ENCODE peak calls at places on chromosomes 4 and X, in nine cellular contexts. M is MM.1S, F is mammary epithelial cell, T is endothelial cell of umbilical vein, H is lower leg skin, K is brain microvascular endothelial cell, S is NB4, X is esophagus squamous epithelium, W is pancreas. U is an unnamed sample.

GRCh38 chr4:185634066-185634652 is 98.9 kb upstream of the PDLIM3 start:
- DNase-seq in H (no peak), W (no peak), S (peak; percentile 42), T (no peak), K (no peak), X (no peak), F (no peak), M (peak; percentile 49), U (no peak)

GRCh38 chrX:40449956-40450701 is 130.6 kb upstream of the ATP6AP2 start:
- DNase-seq in K (no peak), M (no peak), W (no peak), H (no peak), X (no peak), F (no peak), S (no peak), T (no peak), U (no peak)

GRCh38 chr4:88008133-88008621 is 742 bp downstream of the PKD2 start:
- DNase-seq in S (peak; percentile 57), F (peak; percentile 64), W (peak; percentile 20), T (peak; percentile 56), M (peak; percentile 43), K (peak; percentile 18), H (no peak), X (no peak), U (no peak)

GRCh38 chr4:109977854-109978501 is 65.3 kb downstream of the EGF start:
- DNase-seq in W (no peak), X (no peak), F (peak; percentile 40), M (peak; percentile 37), S (peak; percentile 27), H (no peak), K (peak; percentile 64), T (peak; percentile 51), U (no peak)

GRCh38 chr4:184899261-184900134 is 73.7 kb upstream of the ACSL1 start:
- DNase-seq in T (no peak), M (no peak), K (no peak), F (peak; percentile 73), S (no peak), X (no peak), H (peak; percentile 35), W (peak; percentile 14), U (no peak)

GRCh38 chrX:39816871-39817731 is 280.7 kb downstream of the BCOR start:
- DNase-seq in M (no peak), K (peak; percentile 36), F (no peak), W (no peak), T (no peak), H (no peak), S (no peak), X (no peak), U (no peak)

GRCh38 chr4:94332983-94333590 is 9.5 kb downstream of the HPGDS start:
- DNase-seq in W (no peak), F (no peak), M (no peak), S (no peak), T (peak; percentile 28), X (no peak), K (peak; percentile 14), H (no peak), U (no peak)

GRCh38 chr4:26478330-26478729 is 12.0 kb downstream of the CCKAR start:
- DNase-seq in T (no peak), S (no peak), H (no peak), X (no peak), W (peak; percentile 21), M (no peak), K (no peak), F (no peak), U (no peak)

GRCh38 chr4:169620846-169621228 is 459 bp downstream of the CLCN3 start:
- DNase-seq in T (peak; percentile 64), S (no peak), M (peak; percentile 42), X (no peak), W (peak; percentile 18), H (peak; percentile 28), K (peak; percentile 24), F (peak; percentile 48), U (no peak)

GRCh38 chr4:185108185-185108584 is 34.9 kb upstream of the SLC25A4 start:
- DNase-seq in S (no peak), M (no peak), F (no peak), H (no peak), X (no peak), T (no peak), K (no peak), W (no peak), U (no peak)

GRCh38 chr4:4662230-4662629 is 120.4 kb upstream of the STX18 start:
- DNase-seq in X (no peak), M (no peak), W (no peak), S (peak; percentile 82), T (no peak), F (no peak), K (no peak), H (no peak), U (no peak)

GRCh38 chr4:141807501-141807900 is 171.1 kb downstream of the IL15 start:
- DNase-seq in M (no peak), X (no peak), T (no peak), F (peak; percentile 19), W (no peak), K (no peak), S (no peak), H (no peak), U (no peak)

GRCh38 chrX:135556055-135556454 is 35.6 kb downstream of the INTS6L start:
- DNase-seq in T (no peak), F (no peak), K (no peak), H (no peak), S (peak; percentile 42), X (no peak), W (no peak), M (no peak), U (no peak)
- H3K4me3 ChIP-seq in T (no peak overlapping the region), F (no peak overlapping the region), K (no peak overlapping the region), H (no peak overlapping the region), S (no peak overlapping the region), X (no peak overlapping the region), W (no peak overlapping the region), M (no peak overlapping the region), U (no peak overlapping the region)

DNA sequence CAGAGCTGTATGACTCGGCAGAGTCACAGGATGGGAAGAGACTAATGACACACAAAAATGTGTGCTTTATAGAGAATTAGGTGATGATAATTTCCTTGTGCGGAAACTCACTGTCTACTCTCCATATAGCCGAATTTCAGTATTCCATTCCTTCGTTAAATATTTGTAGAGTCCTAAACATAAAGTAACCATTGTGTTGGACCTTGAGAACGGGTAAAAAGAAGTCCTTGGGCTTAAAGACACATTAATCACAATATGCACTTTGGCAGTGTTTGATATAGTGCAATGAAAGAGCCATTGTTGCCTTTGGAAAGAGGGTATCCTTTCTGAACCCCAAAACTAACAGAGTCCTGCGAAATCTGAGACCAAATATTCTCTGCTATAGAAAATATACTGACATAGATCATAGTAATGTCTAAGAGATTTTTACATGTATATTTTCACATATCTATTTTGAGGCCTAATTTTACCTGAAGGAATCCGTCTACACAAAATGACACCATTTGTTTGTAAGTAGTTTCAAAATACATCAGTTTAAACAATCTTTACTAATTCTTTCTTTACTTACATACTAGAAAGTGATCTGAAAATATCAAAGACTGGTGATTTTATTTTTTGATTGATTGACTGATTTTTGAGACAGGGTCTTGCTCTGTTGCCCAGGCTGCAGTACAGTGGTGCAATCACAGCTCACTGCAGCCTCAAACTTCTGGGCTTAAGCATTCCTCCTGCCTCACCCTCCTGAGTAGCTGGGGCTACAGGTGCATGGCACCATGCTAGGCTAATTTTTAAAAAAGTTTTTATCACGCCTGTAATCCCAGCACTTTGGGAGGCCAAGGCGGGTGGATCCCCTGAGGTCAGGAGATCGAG is 296.8 kb downstream of the DCTD start:
- DNase-seq in H (no peak), W (no peak), S (no peak), K (no peak), M (no peak), F (no peak), X (no peak), T (no peak), U (no peak)
- H3K4me3 ChIP-seq in H (no peak overlapping the region), W (no peak overlapping the region), S (no peak overlapping the region), K (no peak overlapping the region), M (no peak overlapping the region), F (no peak overlapping the region), X (no peak overlapping the region), T (no peak overlapping the region), U (no peak overlapping the region)

GRCh38 chr4:1763070-1763549 is 30.0 kb upstream of the FGFR3 start:
- DNase-seq in W (no peak), K (no peak), T (no peak), M (no peak), H (no peak), X (no peak), F (no peak), S (no peak), U (no peak)

GRCh38 chr4:1765409-1766335 is 27.4 kb upstream of the FGFR3 start:
- DNase-seq in K (no peak), F (no peak), S (no peak), T (no peak), W (no peak), M (no peak), H (no peak), X (no peak), U (no peak)

GRCh38 chr4:1762264-1763010 is 30.7 kb upstream of the FGFR3 start:
- DNase-seq in H (no peak), W (no peak), K (no peak), M (no peak), T (no peak), F (no peak), X (no peak), S (no peak), U (no peak)

GRCh38 chr4:1764670-1765069 is 28.4 kb upstream of the FGFR3 start:
- DNase-seq in X (no peak), F (no peak), K (no peak), T (no peak), M (no peak), W (no peak), S (no peak), H (no peak), U (no peak)

DNA sequence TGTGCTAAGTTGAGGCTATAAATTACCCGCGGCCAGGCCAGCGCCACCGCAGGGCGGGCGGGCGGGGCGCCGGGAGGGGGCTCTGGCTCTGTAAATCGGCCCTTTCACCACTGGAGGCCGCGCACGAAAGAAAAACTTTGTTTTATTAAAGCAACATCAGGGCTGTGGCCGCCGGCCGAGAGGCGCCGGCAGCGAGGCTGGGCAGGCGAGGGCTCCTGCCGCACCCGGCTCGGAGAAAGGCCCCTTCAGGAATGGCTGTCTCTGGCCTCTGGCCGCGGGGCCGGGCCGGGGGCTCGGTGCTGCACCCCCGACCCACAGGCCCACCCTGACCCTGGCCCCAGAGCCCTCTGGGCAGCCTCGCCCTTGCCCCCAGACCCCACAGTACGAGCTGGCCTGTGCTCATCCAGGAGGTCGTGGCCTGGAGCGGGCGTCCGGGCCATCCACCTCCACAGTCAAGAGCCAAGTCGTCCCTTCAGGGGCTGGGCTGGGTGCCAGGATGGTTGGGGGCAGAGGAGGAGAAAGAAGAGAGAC is 29.5 kb upstream of the FGFR3 start:
- DNase-seq in S (peak; percentile 80), M (no peak), X (no peak), W (no peak), H (no peak), F (no peak), T (peak; percentile 19), K (peak; percentile 25), U (no peak)
- H3K4me3 ChIP-seq in S (no peak overlapping the region), M (no peak overlapping the region), X (no peak overlapping the region), W (no peak overlapping the region), H (no peak overlapping the region), F (no peak overlapping the region), T (no peak overlapping the region), K (peak overlapping the region; percentile 5), U (peak overlapping the region; percentile 11)

DNA sequence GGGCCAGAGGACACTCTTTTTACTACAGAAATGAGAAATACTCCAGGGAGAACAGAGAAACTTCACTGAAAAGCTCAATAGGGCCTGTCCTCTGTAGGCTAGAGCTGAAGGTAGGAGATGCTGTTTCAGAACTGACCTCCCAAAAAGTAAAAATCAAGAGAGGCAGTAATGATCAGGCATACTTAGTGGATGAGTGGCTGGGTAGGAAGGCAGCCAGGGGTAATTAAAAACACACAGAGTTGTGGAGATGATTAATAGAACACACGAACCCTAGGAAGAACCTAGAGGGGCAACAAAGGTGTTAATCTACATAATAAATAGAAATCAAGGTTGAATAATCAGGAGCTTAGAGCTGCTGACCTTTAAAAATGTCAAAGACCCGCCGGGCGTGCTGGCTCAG is 582.4 kb upstream of the ADGRL3 start:
- DNase-seq in S (no peak), M (no peak), H (no peak), T (no peak), X (no peak), K (no peak), F (no peak), W (no peak), U (no peak)
- H3K4me3 ChIP-seq in S (no peak overlapping the region), M (no peak overlapping the region), H (no peak overlapping the region), T (no peak overlapping the region), X (no peak overlapping the region), K (no peak overlapping the region), F (no peak overlapping the region), W (no peak overlapping the region), U (no peak overlapping the region)

U was measured in skeletal muscle cell.